ENCODE peak calls at places on chromosomes 5 and 9, in six cellular contexts. One of them, this sample, is unnamed.
A peak's percentile ranks its signal among the peaks of the same experiment; 100 is the strongest.

GRCh38 chr5:178650214-178650613 is 23.4 kb upstream of the CLK4 start:
- DNase-seq in SK-N-SH: no peak
- DNase-seq in GM23248: no peak
- DNase-seq in astrocyte of the spinal cord: no peak
- DNase-seq in kidney epithelial cell: no peak
- DNase-seq in lung: no peak
- DNase-seq in this sample: no peak

GRCh38 chr5:73447234-73448071 is 1.1 kb downstream of the FOXD1 start:
- DNase-seq in SK-N-SH: peak; percentile 77
- DNase-seq in GM23248: peak; percentile 88
- DNase-seq in astrocyte of the spinal cord: peak; percentile 74
- DNase-seq in kidney epithelial cell: no peak
- DNase-seq in lung: no peak
- DNase-seq in this sample: no peak

GRCh38 chr5:141382469-141383294 is at the start of gene PCDHGA7:
- DNase-seq in SK-N-SH: peak; percentile 70
- DNase-seq in GM23248: no peak
- DNase-seq in astrocyte of the spinal cord: peak; percentile 56
- DNase-seq in kidney epithelial cell: no peak
- DNase-seq in lung: no peak
- DNase-seq in this sample: no peak

GRCh38 chr9:38372685-38373619 is 19.6 kb upstream of the ALDH1B1 start:
- DNase-seq in SK-N-SH: peak; percentile 86
- DNase-seq in GM23248: no peak
- DNase-seq in astrocyte of the spinal cord: no peak
- DNase-seq in kidney epithelial cell: no peak
- DNase-seq in lung: no peak
- DNase-seq in this sample: no peak

GRCh38 chr5:171391996-171392577 is 4.4 kb downstream of the NPM1 start:
- DNase-seq in SK-N-SH: no peak
- DNase-seq in GM23248: no peak
- DNase-seq in astrocyte of the spinal cord: no peak
- DNase-seq in kidney epithelial cell: no peak
- DNase-seq in lung: no peak
- DNase-seq in this sample: no peak

GRCh38 chr9:99044827-99045226 is 60.1 kb upstream of the TGFBR1 start:
- DNase-seq in SK-N-SH: no peak
- DNase-seq in GM23248: no peak
- DNase-seq in astrocyte of the spinal cord: peak; percentile 44
- DNase-seq in kidney epithelial cell: no peak
- DNase-seq in lung: no peak
- DNase-seq in this sample: no peak

GRCh38 chr5:1400211-1400855 is 44.9 kb downstream of the SLC6A3 start:
- DNase-seq in SK-N-SH: no peak
- DNase-seq in GM23248: no peak
- DNase-seq in astrocyte of the spinal cord: no peak
- DNase-seq in kidney epithelial cell: no peak
- DNase-seq in lung: no peak
- DNase-seq in this sample: no peak

GRCh38 chr9:135440620-135441019 is 39.0 kb upstream of the PPP1R26 start:
- DNase-seq in SK-N-SH: no peak
- DNase-seq in GM23248: no peak
- DNase-seq in astrocyte of the spinal cord: no peak
- DNase-seq in kidney epithelial cell: no peak
- DNase-seq in lung: no peak
- DNase-seq in this sample: no peak

GRCh38 chr9:2745560-2746380 is 28.5 kb downstream of the KCNV2 start:
- DNase-seq in SK-N-SH: peak; percentile 41
- DNase-seq in GM23248: no peak
- DNase-seq in astrocyte of the spinal cord: no peak
- DNase-seq in kidney epithelial cell: no peak
- DNase-seq in lung: no peak
- DNase-seq in this sample: no peak

GRCh38 chr5:3695818-3696217 is 100.2 kb downstream of the IRX1 start:
- DNase-seq in SK-N-SH: no peak
- DNase-seq in GM23248: no peak
- DNase-seq in astrocyte of the spinal cord: no peak
- DNase-seq in kidney epithelial cell: no peak
- DNase-seq in lung: no peak
- DNase-seq in this sample: no peak

GRCh38 chr9:136695435-136695895 is 8.2 kb upstream of the AGPAT2 start:
- DNase-seq in SK-N-SH: no peak
- DNase-seq in GM23248: no peak
- DNase-seq in astrocyte of the spinal cord: peak; percentile 25
- DNase-seq in kidney epithelial cell: peak; percentile 26
- DNase-seq in lung: peak; percentile 82
- DNase-seq in this sample: no peak

GRCh38 chr9:12640021-12640587 is 53.1 kb upstream of the TYRP1 start:
- DNase-seq in SK-N-SH: peak; percentile 5
- DNase-seq in GM23248: peak; percentile 71
- DNase-seq in astrocyte of the spinal cord: peak; percentile 67
- DNase-seq in kidney epithelial cell: peak; percentile 48
- DNase-seq in lung: no peak
- DNase-seq in this sample: peak; percentile 5

GRCh38 chr5:36928947-36929346 is 52.4 kb downstream of the NIPBL start:
- DNase-seq in SK-N-SH: no peak
- DNase-seq in GM23248: peak; percentile 70
- DNase-seq in astrocyte of the spinal cord: peak; percentile 74
- DNase-seq in kidney epithelial cell: no peak
- DNase-seq in lung: no peak
- DNase-seq in this sample: peak; percentile 57

GRCh38 chr5:994272-994607 is 14.4 kb upstream of the NKD2 start:
- DNase-seq in SK-N-SH: no peak
- DNase-seq in GM23248: no peak
- DNase-seq in astrocyte of the spinal cord: no peak
- DNase-seq in kidney epithelial cell: no peak
- DNase-seq in lung: no peak
- DNase-seq in this sample: no peak

GRCh38 chr5:41148448-41148847 is 64.9 kb downstream of the C6 start:
- DNase-seq in SK-N-SH: no peak
- DNase-seq in GM23248: no peak
- DNase-seq in astrocyte of the spinal cord: no peak
- DNase-seq in kidney epithelial cell: no peak
- DNase-seq in lung: no peak
- DNase-seq in this sample: no peak

GRCh38 chr5:41143124-41143523 is 70.2 kb downstream of the C6 start:
- DNase-seq in SK-N-SH: no peak
- DNase-seq in GM23248: no peak
- DNase-seq in astrocyte of the spinal cord: no peak
- DNase-seq in kidney epithelial cell: no peak
- DNase-seq in lung: no peak
- DNase-seq in this sample: no peak

DNA sequence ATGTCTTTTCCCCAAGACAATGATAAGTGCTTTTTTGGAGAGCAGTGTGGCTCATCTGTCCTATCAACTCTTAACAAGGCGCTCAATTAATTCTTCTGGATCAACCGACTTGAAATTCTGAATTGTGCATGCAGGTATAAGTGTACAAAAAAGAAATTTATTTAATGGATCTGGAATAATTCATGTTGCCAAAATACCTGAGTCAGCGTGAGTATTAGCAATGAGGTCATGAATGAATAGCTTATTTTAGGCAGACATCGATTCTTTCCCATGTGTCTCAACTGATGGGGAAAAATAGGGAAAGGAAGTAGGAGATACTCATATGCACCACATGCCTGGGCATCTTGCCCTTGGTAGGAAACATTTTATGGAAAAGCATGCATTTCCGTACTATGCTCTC is 68.0 kb downstream of the C6 start:
- DNase-seq in SK-N-SH: no peak
- DNase-seq in GM23248: no peak
- DNase-seq in astrocyte of the spinal cord: no peak
- DNase-seq in kidney epithelial cell: no peak
- DNase-seq in lung: no peak
- DNase-seq in this sample: no peak
- H3K4me3 ChIP-seq in SK-N-SH: no peak overlapping the region
- H3K4me3 ChIP-seq in GM23248: no peak overlapping the region
- H3K4me3 ChIP-seq in astrocyte of the spinal cord: no peak overlapping the region
- H3K4me3 ChIP-seq in kidney epithelial cell: no peak overlapping the region
- H3K4me3 ChIP-seq in lung: no peak overlapping the region
- H3K4me3 ChIP-seq in this sample: no peak overlapping the region

DNA sequence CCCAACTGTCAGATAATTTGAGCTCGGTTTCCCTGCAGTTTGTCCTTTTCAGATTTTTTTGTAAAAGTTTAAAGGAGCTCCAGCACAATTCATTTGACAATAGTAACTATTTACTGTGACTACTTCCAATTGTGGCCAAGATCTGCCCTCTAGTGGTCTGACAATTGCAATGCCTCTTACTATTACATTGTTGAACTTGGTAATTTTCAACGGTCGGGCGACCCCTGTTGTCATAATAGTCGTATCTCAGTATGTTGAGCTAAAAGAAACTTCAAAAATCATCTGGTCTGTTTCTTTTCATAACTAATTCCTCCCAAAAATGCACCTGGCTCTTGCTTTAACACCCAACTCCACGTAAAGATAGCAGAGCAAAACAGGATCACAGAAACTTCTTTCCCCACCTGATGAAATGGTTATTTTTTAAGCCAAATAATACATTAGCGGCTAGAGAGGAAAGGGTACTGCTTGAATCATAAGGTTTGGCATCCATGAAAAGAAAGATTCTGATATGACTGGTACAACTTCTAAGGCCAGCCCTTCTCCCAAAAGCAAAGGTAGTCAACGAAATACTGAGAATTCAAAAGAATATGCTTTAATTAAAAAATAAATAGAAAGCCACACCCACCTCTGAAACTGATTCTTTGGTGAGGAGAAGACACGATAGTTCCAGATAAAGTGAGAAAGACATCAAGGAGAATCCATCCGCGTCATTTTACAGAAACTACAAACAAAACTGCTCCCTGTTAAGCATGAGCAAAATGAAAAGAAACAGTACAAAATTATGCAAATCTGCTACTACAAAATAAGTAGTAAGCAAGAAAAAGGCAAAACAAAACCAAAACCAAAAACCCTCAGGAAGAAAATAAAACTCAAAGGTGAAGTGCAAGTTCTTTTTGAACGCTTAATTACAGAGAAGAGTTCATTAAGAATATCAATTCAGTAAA is 76.9 kb upstream of the HTR4 start:
- DNase-seq in SK-N-SH: peak; percentile 52
- DNase-seq in GM23248: peak; percentile 90
- DNase-seq in astrocyte of the spinal cord: peak; percentile 86
- DNase-seq in kidney epithelial cell: peak; percentile 59
- DNase-seq in lung: peak; percentile 83
- DNase-seq in this sample: peak; percentile 61
- H3K4me3 ChIP-seq in SK-N-SH: no peak overlapping the region
- H3K4me3 ChIP-seq in GM23248: peak overlapping the region; percentile 29
- H3K4me3 ChIP-seq in astrocyte of the spinal cord: no peak overlapping the region
- H3K4me3 ChIP-seq in kidney epithelial cell: no peak overlapping the region
- H3K4me3 ChIP-seq in lung: no peak overlapping the region
- H3K4me3 ChIP-seq in this sample: no peak overlapping the region

GRCh38 chr5:71457106-71457505 is 1.7 kb downstream of the BDP1 start:
- DNase-seq in SK-N-SH: no peak
- DNase-seq in GM23248: no peak
- DNase-seq in astrocyte of the spinal cord: no peak
- DNase-seq in kidney epithelial cell: no peak
- DNase-seq in lung: no peak
- DNase-seq in this sample: no peak
- H3K4me3 ChIP-seq in SK-N-SH: peak overlapping the region; percentile 93
- H3K4me3 ChIP-seq in GM23248: peak overlapping the region; percentile 100
- H3K4me3 ChIP-seq in astrocyte of the spinal cord: peak overlapping the region; percentile 99
- H3K4me3 ChIP-seq in kidney epithelial cell: peak overlapping the region; percentile 83
- H3K4me3 ChIP-seq in lung: no peak overlapping the region
- H3K4me3 ChIP-seq in this sample: peak overlapping the region; percentile 98

GRCh38 chr5:51632027-51632426 is 248.8 kb downstream of the ISL1 start:
- DNase-seq in SK-N-SH: peak; percentile 42
- DNase-seq in GM23248: no peak
- DNase-seq in astrocyte of the spinal cord: no peak
- DNase-seq in kidney epithelial cell: no peak
- DNase-seq in lung: no peak
- DNase-seq in this sample: no peak

GRCh38 chr5:51632794-51633193 is 249.5 kb downstream of the ISL1 start:
- DNase-seq in SK-N-SH: no peak
- DNase-seq in GM23248: no peak
- DNase-seq in astrocyte of the spinal cord: peak; percentile 43
- DNase-seq in kidney epithelial cell: no peak
- DNase-seq in lung: no peak
- DNase-seq in this sample: no peak
- H3K4me3 ChIP-seq in SK-N-SH: no peak overlapping the region
- H3K4me3 ChIP-seq in GM23248: no peak overlapping the region
- H3K4me3 ChIP-seq in astrocyte of the spinal cord: no peak overlapping the region
- H3K4me3 ChIP-seq in kidney epithelial cell: no peak overlapping the region
- H3K4me3 ChIP-seq in lung: no peak overlapping the region
- H3K4me3 ChIP-seq in this sample: no peak overlapping the region

DNA sequence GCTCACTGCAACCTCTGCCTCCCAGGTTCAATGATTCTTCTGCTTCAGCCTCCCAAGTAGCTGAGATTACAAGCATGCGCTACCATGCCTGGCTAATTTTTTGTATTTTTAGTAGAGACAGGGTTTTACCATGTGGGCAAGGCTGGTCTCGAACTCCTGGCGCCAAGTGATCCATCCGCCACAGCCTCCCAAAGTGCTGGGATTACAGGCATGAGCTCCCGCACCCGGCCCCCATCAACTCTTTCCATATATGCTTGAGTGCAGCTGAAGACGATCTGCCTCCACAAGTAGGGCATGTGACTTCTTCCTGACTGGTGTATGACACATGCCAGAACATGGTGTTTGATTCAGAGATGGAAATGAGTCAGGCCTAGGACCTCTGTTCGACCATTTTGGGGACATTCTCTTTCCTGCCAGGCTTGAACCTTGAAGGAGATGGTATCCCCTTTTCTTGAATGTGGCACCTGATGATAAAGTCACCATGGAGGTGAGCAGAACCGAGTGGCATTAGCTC is 7.5 kb upstream of the CNOT6 start:
- DNase-seq in SK-N-SH: no peak
- DNase-seq in GM23248: peak; percentile 43
- DNase-seq in astrocyte of the spinal cord: no peak
- DNase-seq in kidney epithelial cell: no peak
- DNase-seq in lung: no peak
- DNase-seq in this sample: no peak
- H3K4me3 ChIP-seq in SK-N-SH: no peak overlapping the region
- H3K4me3 ChIP-seq in GM23248: no peak overlapping the region
- H3K4me3 ChIP-seq in astrocyte of the spinal cord: no peak overlapping the region
- H3K4me3 ChIP-seq in kidney epithelial cell: no peak overlapping the region
- H3K4me3 ChIP-seq in lung: no peak overlapping the region
- H3K4me3 ChIP-seq in this sample: no peak overlapping the region

GRCh38 chr9:129779560-129780190 is 23.3 kb upstream of the TOR1B start:
- DNase-seq in SK-N-SH: no peak
- DNase-seq in GM23248: no peak
- DNase-seq in astrocyte of the spinal cord: no peak
- DNase-seq in kidney epithelial cell: no peak
- DNase-seq in lung: no peak
- DNase-seq in this sample: no peak

GRCh38 chr9:129776566-129776937 is 23.7 kb upstream of the PTGES start:
- DNase-seq in SK-N-SH: no peak
- DNase-seq in GM23248: peak; percentile 66
- DNase-seq in astrocyte of the spinal cord: no peak
- DNase-seq in kidney epithelial cell: no peak
- DNase-seq in lung: no peak
- DNase-seq in this sample: no peak

GRCh38 chr9:129778469-129778868 is 24.5 kb upstream of the TOR1B start:
- DNase-seq in SK-N-SH: no peak
- DNase-seq in GM23248: no peak
- DNase-seq in astrocyte of the spinal cord: no peak
- DNase-seq in kidney epithelial cell: no peak
- DNase-seq in lung: no peak
- DNase-seq in this sample: no peak

GRCh38 chr9:129776938-129777768 is 24.3 kb upstream of the PTGES start:
- DNase-seq in SK-N-SH: peak; percentile 45
- DNase-seq in GM23248: peak; percentile 100
- DNase-seq in astrocyte of the spinal cord: peak; percentile 100
- DNase-seq in kidney epithelial cell: peak; percentile 96
- DNase-seq in lung: peak; percentile 90
- DNase-seq in this sample: peak; percentile 99

GRCh38 chr9:129777769-129778130 is 24.9 kb upstream of the PTGES start:
- DNase-seq in SK-N-SH: no peak
- DNase-seq in GM23248: no peak
- DNase-seq in astrocyte of the spinal cord: no peak
- DNase-seq in kidney epithelial cell: no peak
- DNase-seq in lung: no peak
- DNase-seq in this sample: no peak
- H3K4me3 ChIP-seq in SK-N-SH: no peak overlapping the region
- H3K4me3 ChIP-seq in GM23248: peak overlapping the region; percentile 37
- H3K4me3 ChIP-seq in astrocyte of the spinal cord: no peak overlapping the region
- H3K4me3 ChIP-seq in kidney epithelial cell: no peak overlapping the region
- H3K4me3 ChIP-seq in lung: no peak overlapping the region
- H3K4me3 ChIP-seq in this sample: no peak overlapping the region

This sample was measured in skeletal muscle cell.